ENCODE peak calls at places on chromosomes 7 and 10, in eight cellular contexts. J is hepatocyte, S is transverse colon, W is fibroblast of lung, X is HCT116, O is heart left ventricle, C is H9, U is H1. F is an unnamed sample. For H3K4me1, the result is how much of the 10 kb centered on the place peaks cover.

GRCh38 chr7:1829111-1829510 is 159.0 kb downstream of the ELFN1 start:
- DNase-seq in J (no peak), S (no peak), W (no peak), X (no peak), O (no peak), C (no peak), U (peak), F (no peak)

GRCh38 chr10:79159785-79160184 is 91.0 kb downstream of the ZMIZ1 start:
- DNase-seq in J (no peak), S (no peak), W (peak), X (no peak), O (peak), C (no peak), U (no peak), F (no peak)

GRCh38 chr10:97031459-97031858 is 154.3 kb downstream of the SLIT1 start:
- DNase-seq in J (no peak), S (no peak), W (no peak), X (no peak), O (no peak), C (no peak), U (no peak), F (no peak)

GRCh38 chr10:132078746-132079345 is 13.1 kb downstream of the JAKMIP3 start:
- DNase-seq in J (peak), S (no peak), W (no peak), X (no peak), O (no peak), C (peak), U (no peak), F (no peak)

GRCh38 chr10:118339096-118339495 is 3.0 kb downstream of the FAM204A start:
- DNase-seq in J (no peak), S (no peak), W (no peak), X (no peak), O (peak), C (no peak), U (no peak), F (peak)

GRCh38 chr7:127768241-127768640 is 116.2 kb downstream of the SND1 start:
- DNase-seq in J (no peak), S (no peak), W (no peak), X (no peak), O (no peak), C (no peak), U (no peak), F (no peak)

GRCh38 chr7:76296743-76297740 is 5.4 kb upstream of the HSPB1 start:
- DNase-seq in J (peak), S (peak), W (peak), X (no peak), O (no peak), C (no peak), U (no peak), F (peak)

GRCh38 chr7:127847641-127848040 is 183.6 kb downstream of the LRRC4 start:
- DNase-seq in J (no peak), S (no peak), W (no peak), X (no peak), O (no peak), C (no peak), U (no peak), F (no peak)

GRCh38 chr10:7411671-7412481 is 1.0 kb upstream of the SFMBT2 start:
- DNase-seq in J (peak), S (peak), W (no peak), X (no peak), O (no peak), C (peak), U (peak), F (no peak)

GRCh38 chr10:8617792-8618191 is 563.3 kb downstream of the GATA3 start:
- DNase-seq in J (no peak), S (no peak), W (no peak), X (no peak), O (no peak), C (no peak), U (no peak), F (no peak)

GRCh38 chr7:5214236-5214635 is 24.2 kb downstream of the WIPI2 start:
- DNase-seq in J (no peak), S (no peak), W (no peak), X (no peak), O (no peak), C (no peak), U (no peak), F (no peak)

GRCh38 chr10:49347827-49348226 is 48.1 kb downstream of the DRGX start:
- DNase-seq in J (no peak), S (no peak), W (no peak), X (no peak), O (no peak), C (no peak), U (no peak), F (no peak)

GRCh38 chr10:29257106-29257783 is 31.6 kb upstream of the LYZL1 start:
- DNase-seq in J (peak), S (peak), W (peak), X (no peak), O (peak), C (no peak), U (no peak), F (peak)

GRCh38 chr7:29255199-29255838 is 60.7 kb downstream of the CHN2 start:
- DNase-seq in J (no peak), S (no peak), W (no peak), X (no peak), O (no peak), C (no peak), U (no peak), F (no peak)

GRCh38 chr7:24905996-24906770 is 73.8 kb downstream of the OSBPL3 start:
- DNase-seq in J (no peak), S (no peak), W (no peak), X (peak), O (no peak), C (no peak), U (no peak), F (no peak)
- H3K27ac ChIP-seq in J (no peak), S (no peak), W (no peak), X (peak), O (no peak), C (no peak), U (no peak), F (no peak)

DNA sequence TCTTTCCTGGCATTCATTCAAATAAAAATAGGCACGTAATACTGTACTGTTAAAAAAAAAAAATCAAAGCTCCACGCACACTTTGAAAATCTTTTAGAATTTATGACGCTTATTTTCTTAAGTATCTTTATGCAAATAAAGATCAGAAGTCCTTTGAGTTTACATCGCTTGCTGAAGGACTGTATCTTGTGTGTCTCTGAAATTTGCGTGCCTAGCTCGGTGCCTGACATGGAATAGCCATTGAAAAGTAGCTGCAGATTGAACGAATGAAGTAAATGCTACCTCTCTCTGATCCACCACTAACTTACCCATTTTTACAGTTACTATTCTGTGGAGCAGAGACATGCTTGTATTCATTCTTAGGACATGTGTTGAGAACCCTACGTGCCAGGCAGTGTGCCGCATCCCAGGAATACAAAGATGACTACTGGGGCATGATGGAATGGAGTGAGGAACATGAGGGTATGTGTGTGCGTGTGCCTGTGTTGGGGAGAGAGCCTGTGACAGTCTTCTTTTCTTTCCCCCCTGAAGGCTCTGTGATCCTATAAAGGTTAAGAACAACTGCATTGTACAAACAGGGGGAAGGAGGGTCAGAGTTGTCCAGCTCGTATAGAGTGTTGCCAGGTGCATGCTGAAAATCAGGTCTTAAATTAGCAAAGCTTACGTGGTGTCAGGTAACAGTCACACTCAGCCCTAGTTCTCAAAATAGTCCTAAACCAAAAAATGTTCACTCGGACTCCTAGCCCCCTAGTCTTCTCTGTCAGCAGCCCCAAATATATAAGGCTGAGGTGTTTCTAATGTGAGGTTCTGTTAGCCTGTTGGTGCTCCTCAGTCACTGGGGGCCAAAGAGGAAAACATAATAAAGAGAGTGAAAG is 161.8 kb downstream of the CELF2 start:
- DNase-seq in J (no peak), S (no peak), W (no peak), X (no peak), O (no peak), C (no peak), U (no peak), F (no peak)
- H3K4me1 ChIP-seq in J (under half), S (under half), W (under half), X (under half), O (under half), C (under half), U (under half), F (half or more)

DNA sequence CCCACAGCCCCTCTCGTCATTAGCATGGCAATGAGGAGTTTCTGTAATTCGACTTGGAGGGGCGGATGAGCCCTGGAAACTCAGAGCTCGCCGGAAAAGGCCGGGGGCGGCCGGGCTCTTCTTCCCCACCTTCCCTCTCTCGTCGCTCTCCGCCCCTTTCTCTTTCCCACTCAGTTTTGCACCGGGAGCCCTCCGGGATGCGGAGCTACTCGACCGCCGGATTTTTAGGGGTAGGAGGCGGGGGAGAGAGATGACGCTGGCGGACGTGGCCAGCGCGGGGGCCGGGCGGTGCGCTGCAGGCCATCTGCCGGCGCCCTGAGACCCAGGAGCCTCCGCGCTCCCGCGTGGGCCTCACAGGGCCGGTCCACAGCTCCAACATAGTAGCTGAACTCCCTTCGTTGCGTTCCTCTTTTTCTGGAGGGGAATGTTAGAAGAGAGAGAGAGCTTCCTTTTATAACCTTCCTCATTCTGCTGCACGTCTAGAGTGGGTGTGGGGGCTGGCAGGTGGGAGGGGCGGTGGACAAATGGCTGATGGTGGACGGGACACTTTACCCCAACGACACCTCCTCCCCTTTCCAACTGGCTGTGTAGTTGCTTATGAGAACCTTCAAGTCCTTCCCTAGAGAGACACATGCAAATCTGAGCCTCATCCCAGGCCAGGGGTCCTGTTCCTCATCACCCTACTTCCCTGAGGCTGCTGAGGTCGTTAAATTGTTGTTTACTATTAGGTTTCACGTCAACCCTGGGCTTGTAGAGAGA is 1.1 kb upstream of the HOXA1 start:
- DNase-seq in J (no peak), S (peak), W (peak), X (no peak), O (no peak), C (no peak), U (no peak), F (no peak)
- TF ChIP-seq CTCF in J (no peak), S (no peak), W (no peak), X (no peak), O (no peak), C (no peak), U (no peak), F (no peak)

GRCh38 chr10:91590904-91591791 is 41.7 kb downstream of the PPP1R3C start:
- DNase-seq in J (peak), S (peak), W (peak), X (no peak), O (peak), C (no peak), U (no peak), F (peak)
- H3K27ac ChIP-seq in J (peak), S (peak), W (peak), X (no peak), O (peak), C (no peak), U (no peak), F (peak)

DNA sequence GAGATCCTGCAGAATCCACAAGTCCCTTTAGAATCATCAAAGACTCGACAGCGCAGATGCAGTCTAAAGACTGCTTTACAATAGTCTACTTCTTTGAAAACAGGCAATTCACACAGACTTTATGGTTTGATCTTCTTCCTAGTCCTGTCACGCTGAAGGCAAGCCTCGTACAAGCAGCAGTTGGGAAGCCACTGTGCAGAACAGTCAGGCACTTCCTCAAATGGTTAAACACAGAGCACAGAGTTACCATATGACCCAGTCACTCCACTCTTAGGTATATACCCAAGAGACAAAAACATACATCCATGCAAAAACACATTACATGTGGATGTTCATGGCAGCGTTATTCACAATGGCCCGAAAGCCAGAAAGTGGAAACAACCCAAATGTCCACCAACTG is 41.4 kb downstream of the LRRC20 start:
- DNase-seq in J (no peak), S (no peak), W (no peak), X (no peak), O (no peak), C (no peak), U (no peak), F (no peak)
- H3K4me1 ChIP-seq in J (under half), S (under half), W (under half), X (under half), O (under half), C (under half), U (under half), F (half or more)

GRCh38 chr10:5343561-5343960 is 21.2 kb upstream of the UCN3 start:
- DNase-seq in J (no peak), S (no peak), W (peak), X (no peak), O (no peak), C (no peak), U (no peak), F (no peak)
- TF ChIP-seq CTCF in J (no peak), S (no peak), W (no peak), X (no peak), O (no peak), C (no peak), U (no peak), F (no peak)

GRCh38 chr10:23403278-23403677 is 35.6 kb upstream of the OTUD1 start:
- DNase-seq in J (no peak), S (no peak), W (no peak), X (no peak), O (no peak), C (no peak), U (no peak), F (no peak)
- H3K27ac ChIP-seq in J (no peak), S (no peak), W (no peak), X (no peak), O (peak), C (no peak), U (no peak), F (peak)